ENCODE peak calls at places on chromosomes 3 and 15, in nine cellular contexts. One of them, this sample, is unnamed.

GRCh38 chr15:72375501-72375845 is 341 bp downstream of the HEXA start:
- DNase-seq in progenitor cell of endocrine pancreas: no peak
- DNase-seq in astrocyte: no peak
- DNase-seq in GM13977: no peak
- DNase-seq in AG10803: no peak
- DNase-seq in activated CD8-positive, alpha-beta T cell treated with anti-CD3 and anti-CD28 coated beads for 36 hours: no peak
- DNase-seq in colonic mucosa: peak
- DNase-seq in RWPE1: no peak
- DNase-seq in foreskin fibroblast: no peak
- DNase-seq in this sample: no peak

GRCh38 chr15:47496343-47497185 is 220.7 kb upstream of the SEMA6D start:
- DNase-seq in colonic mucosa: no peak
- DNase-seq in GM13977: no peak
- DNase-seq in AG10803: no peak
- DNase-seq in foreskin fibroblast: no peak
- DNase-seq in astrocyte: peak
- DNase-seq in progenitor cell of endocrine pancreas: no peak
- DNase-seq in activated CD8-positive, alpha-beta T cell treated with anti-CD3 and anti-CD28 coated beads for 36 hours: no peak
- DNase-seq in RWPE1: no peak
- DNase-seq in this sample: no peak

GRCh38 chr3:152474585-152474984 is 205.9 kb downstream of the MBNL1 start:
- DNase-seq in RWPE1: peak
- DNase-seq in foreskin fibroblast: peak
- DNase-seq in GM13977: peak
- DNase-seq in colonic mucosa: no peak
- DNase-seq in progenitor cell of endocrine pancreas: no peak
- DNase-seq in activated CD8-positive, alpha-beta T cell treated with anti-CD3 and anti-CD28 coated beads for 36 hours: peak
- DNase-seq in AG10803: peak
- DNase-seq in astrocyte: peak
- DNase-seq in this sample: no peak

GRCh38 chr15:80695099-80695910 is at the start of gene ABHD17C:
- DNase-seq in colonic mucosa: peak
- DNase-seq in GM13977: peak
- DNase-seq in foreskin fibroblast: peak
- DNase-seq in activated CD8-positive, alpha-beta T cell treated with anti-CD3 and anti-CD28 coated beads for 36 hours: peak
- DNase-seq in RWPE1: peak
- DNase-seq in astrocyte: peak
- DNase-seq in progenitor cell of endocrine pancreas: peak
- DNase-seq in AG10803: peak
- DNase-seq in this sample: peak

GRCh38 chr3:93931597-93932229 is 42.0 kb downstream of the PROS1 start:
- DNase-seq in AG10803: no peak
- DNase-seq in progenitor cell of endocrine pancreas: no peak
- DNase-seq in colonic mucosa: no peak
- DNase-seq in activated CD8-positive, alpha-beta T cell treated with anti-CD3 and anti-CD28 coated beads for 36 hours: no peak
- DNase-seq in RWPE1: no peak
- DNase-seq in GM13977: no peak
- DNase-seq in foreskin fibroblast: no peak
- DNase-seq in astrocyte: no peak
- DNase-seq in this sample: no peak

GRCh38 chr3:190288836-190289235 is 33.4 kb downstream of the CLDN1 start:
- DNase-seq in progenitor cell of endocrine pancreas: no peak
- DNase-seq in GM13977: no peak
- DNase-seq in RWPE1: no peak
- DNase-seq in AG10803: peak
- DNase-seq in astrocyte: no peak
- DNase-seq in activated CD8-positive, alpha-beta T cell treated with anti-CD3 and anti-CD28 coated beads for 36 hours: no peak
- DNase-seq in foreskin fibroblast: no peak
- DNase-seq in colonic mucosa: no peak
- DNase-seq in this sample: no peak

GRCh38 chr3:166889241-166889640 is 490.9 kb downstream of the ZBBX start:
- DNase-seq in colonic mucosa: no peak
- DNase-seq in AG10803: no peak
- DNase-seq in activated CD8-positive, alpha-beta T cell treated with anti-CD3 and anti-CD28 coated beads for 36 hours: no peak
- DNase-seq in astrocyte: no peak
- DNase-seq in RWPE1: no peak
- DNase-seq in foreskin fibroblast: no peak
- DNase-seq in progenitor cell of endocrine pancreas: no peak
- DNase-seq in GM13977: no peak
- DNase-seq in this sample: no peak

GRCh38 chr3:11570789-11571495 is 72.8 kb downstream of the VGLL4 start:
- DNase-seq in astrocyte: peak
- DNase-seq in RWPE1: no peak
- DNase-seq in GM13977: no peak
- DNase-seq in colonic mucosa: no peak
- DNase-seq in activated CD8-positive, alpha-beta T cell treated with anti-CD3 and anti-CD28 coated beads for 36 hours: no peak
- DNase-seq in foreskin fibroblast: no peak
- DNase-seq in AG10803: peak
- DNase-seq in progenitor cell of endocrine pancreas: no peak
- DNase-seq in this sample: no peak

GRCh38 chr15:74873756-74874424 is 725 bp upstream of the SCAMP2 start:
- DNase-seq in GM13977: no peak
- DNase-seq in progenitor cell of endocrine pancreas: no peak
- DNase-seq in colonic mucosa: peak
- DNase-seq in activated CD8-positive, alpha-beta T cell treated with anti-CD3 and anti-CD28 coated beads for 36 hours: peak
- DNase-seq in astrocyte: no peak
- DNase-seq in AG10803: peak
- DNase-seq in foreskin fibroblast: no peak
- DNase-seq in RWPE1: no peak
- DNase-seq in this sample: no peak

GRCh38 chr3:126313580-126314304 is 43.5 kb downstream of the KLF15 start:
- DNase-seq in GM13977: no peak
- DNase-seq in RWPE1: no peak
- DNase-seq in activated CD8-positive, alpha-beta T cell treated with anti-CD3 and anti-CD28 coated beads for 36 hours: no peak
- DNase-seq in colonic mucosa: no peak
- DNase-seq in AG10803: no peak
- DNase-seq in progenitor cell of endocrine pancreas: no peak
- DNase-seq in astrocyte: no peak
- DNase-seq in foreskin fibroblast: no peak
- DNase-seq in this sample: no peak

GRCh38 chr3:64000446-64001055 is 22.7 kb downstream of the PSMD6 start:
- DNase-seq in RWPE1: no peak
- DNase-seq in activated CD8-positive, alpha-beta T cell treated with anti-CD3 and anti-CD28 coated beads for 36 hours: no peak
- DNase-seq in GM13977: no peak
- DNase-seq in astrocyte: no peak
- DNase-seq in AG10803: no peak
- DNase-seq in colonic mucosa: no peak
- DNase-seq in progenitor cell of endocrine pancreas: no peak
- DNase-seq in foreskin fibroblast: no peak
- DNase-seq in this sample: no peak

DNA sequence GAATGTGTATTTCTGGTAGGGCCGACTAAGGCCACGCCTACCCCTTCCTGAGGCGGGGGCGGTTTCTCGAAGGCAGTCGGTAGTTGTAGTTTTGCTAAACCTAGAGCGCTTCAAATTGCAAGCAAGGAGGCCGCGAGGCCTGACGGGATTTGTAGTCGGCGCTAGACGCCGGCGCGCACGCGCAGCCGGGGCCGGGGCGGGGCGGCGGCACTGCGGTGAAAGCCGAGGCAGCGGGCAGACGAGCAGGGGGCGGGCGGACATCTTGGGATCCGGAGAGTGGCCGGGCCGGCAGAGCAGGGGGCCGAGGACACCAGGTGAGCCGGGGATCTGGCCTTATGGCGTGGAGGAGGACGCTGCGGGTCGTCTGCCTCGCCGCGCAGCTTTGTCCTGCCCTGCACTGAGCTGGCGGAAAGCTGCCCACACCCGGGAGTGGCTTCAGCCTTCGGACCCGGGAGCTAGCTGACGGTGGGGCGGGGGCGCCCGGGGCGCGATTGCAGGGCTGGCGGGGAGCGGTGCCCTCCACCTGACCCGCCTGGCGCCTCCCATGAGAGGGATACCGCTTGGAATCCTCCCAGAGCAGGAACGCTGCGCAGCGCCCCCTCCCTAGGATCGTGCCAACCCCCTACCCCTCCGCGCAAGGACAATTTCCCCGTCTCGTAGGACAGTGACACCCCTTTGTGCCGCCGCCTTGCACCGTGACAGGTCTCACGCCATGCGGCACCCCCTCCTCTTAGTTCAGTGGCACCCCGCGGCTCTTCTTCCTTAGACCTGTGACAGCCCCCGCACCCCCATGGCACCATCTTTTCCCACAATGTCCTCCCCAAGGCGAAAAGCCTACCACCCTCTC is at the start of gene AP2M1:
- DNase-seq in activated CD8-positive, alpha-beta T cell treated with anti-CD3 and anti-CD28 coated beads for 36 hours: peak
- DNase-seq in RWPE1: peak
- DNase-seq in GM13977: peak
- DNase-seq in progenitor cell of endocrine pancreas: peak
- DNase-seq in foreskin fibroblast: peak
- DNase-seq in astrocyte: peak
- DNase-seq in colonic mucosa: peak
- DNase-seq in AG10803: peak
- DNase-seq in this sample: peak
- TF ChIP-seq CTCF in activated CD8-positive, alpha-beta T cell treated with anti-CD3 and anti-CD28 coated beads for 36 hours: no peak
- TF ChIP-seq CTCF in RWPE1: no peak
- TF ChIP-seq CTCF in GM13977: peak
- TF ChIP-seq CTCF in progenitor cell of endocrine pancreas: peak
- TF ChIP-seq CTCF in foreskin fibroblast: no peak
- TF ChIP-seq CTCF in astrocyte: no peak
- TF ChIP-seq CTCF in colonic mucosa: no peak
- TF ChIP-seq CTCF in AG10803: no peak
- TF ChIP-seq CTCF in this sample: no peak

GRCh38 chr3:38140326-38141172 is 2.1 kb downstream of the MYD88 start:
- DNase-seq in astrocyte: no peak
- DNase-seq in progenitor cell of endocrine pancreas: no peak
- DNase-seq in colonic mucosa: no peak
- DNase-seq in foreskin fibroblast: no peak
- DNase-seq in GM13977: no peak
- DNase-seq in AG10803: no peak
- DNase-seq in activated CD8-positive, alpha-beta T cell treated with anti-CD3 and anti-CD28 coated beads for 36 hours: no peak
- DNase-seq in RWPE1: no peak
- DNase-seq in this sample: no peak
- TF ChIP-seq CTCF in astrocyte: no peak
- TF ChIP-seq CTCF in progenitor cell of endocrine pancreas: no peak
- TF ChIP-seq CTCF in colonic mucosa: no peak
- TF ChIP-seq CTCF in foreskin fibroblast: no peak
- TF ChIP-seq CTCF in GM13977: no peak
- TF ChIP-seq CTCF in AG10803: no peak
- TF ChIP-seq CTCF in activated CD8-positive, alpha-beta T cell treated with anti-CD3 and anti-CD28 coated beads for 36 hours: no peak
- TF ChIP-seq CTCF in RWPE1: no peak
- TF ChIP-seq CTCF in this sample: no peak

GRCh38 chr3:46375214-46375613 is 4.5 kb downstream of the CCR5 start:
- DNase-seq in GM13977: no peak
- DNase-seq in AG10803: no peak
- DNase-seq in colonic mucosa: no peak
- DNase-seq in RWPE1: no peak
- DNase-seq in progenitor cell of endocrine pancreas: no peak
- DNase-seq in astrocyte: no peak
- DNase-seq in activated CD8-positive, alpha-beta T cell treated with anti-CD3 and anti-CD28 coated beads for 36 hours: no peak
- DNase-seq in foreskin fibroblast: no peak
- DNase-seq in this sample: no peak

GRCh38 chr3:46371802-46372340 is 1.1 kb downstream of the CCR5 start:
- DNase-seq in AG10803: no peak
- DNase-seq in progenitor cell of endocrine pancreas: no peak
- DNase-seq in RWPE1: no peak
- DNase-seq in activated CD8-positive, alpha-beta T cell treated with anti-CD3 and anti-CD28 coated beads for 36 hours: no peak
- DNase-seq in foreskin fibroblast: no peak
- DNase-seq in GM13977: no peak
- DNase-seq in colonic mucosa: no peak
- DNase-seq in astrocyte: no peak
- DNase-seq in this sample: no peak

GRCh38 chr3:46370784-46371183 is at the start of gene CCR5:
- DNase-seq in foreskin fibroblast: no peak
- DNase-seq in colonic mucosa: no peak
- DNase-seq in progenitor cell of endocrine pancreas: no peak
- DNase-seq in activated CD8-positive, alpha-beta T cell treated with anti-CD3 and anti-CD28 coated beads for 36 hours: peak
- DNase-seq in RWPE1: no peak
- DNase-seq in GM13977: no peak
- DNase-seq in AG10803: no peak
- DNase-seq in astrocyte: no peak
- DNase-seq in this sample: no peak

GRCh38 chr3:46374755-46375154 is 4.0 kb downstream of the CCR5 start:
- DNase-seq in RWPE1: no peak
- DNase-seq in GM13977: no peak
- DNase-seq in AG10803: no peak
- DNase-seq in colonic mucosa: no peak
- DNase-seq in foreskin fibroblast: no peak
- DNase-seq in activated CD8-positive, alpha-beta T cell treated with anti-CD3 and anti-CD28 coated beads for 36 hours: no peak
- DNase-seq in astrocyte: no peak
- DNase-seq in progenitor cell of endocrine pancreas: no peak
- DNase-seq in this sample: no peak

DNA sequence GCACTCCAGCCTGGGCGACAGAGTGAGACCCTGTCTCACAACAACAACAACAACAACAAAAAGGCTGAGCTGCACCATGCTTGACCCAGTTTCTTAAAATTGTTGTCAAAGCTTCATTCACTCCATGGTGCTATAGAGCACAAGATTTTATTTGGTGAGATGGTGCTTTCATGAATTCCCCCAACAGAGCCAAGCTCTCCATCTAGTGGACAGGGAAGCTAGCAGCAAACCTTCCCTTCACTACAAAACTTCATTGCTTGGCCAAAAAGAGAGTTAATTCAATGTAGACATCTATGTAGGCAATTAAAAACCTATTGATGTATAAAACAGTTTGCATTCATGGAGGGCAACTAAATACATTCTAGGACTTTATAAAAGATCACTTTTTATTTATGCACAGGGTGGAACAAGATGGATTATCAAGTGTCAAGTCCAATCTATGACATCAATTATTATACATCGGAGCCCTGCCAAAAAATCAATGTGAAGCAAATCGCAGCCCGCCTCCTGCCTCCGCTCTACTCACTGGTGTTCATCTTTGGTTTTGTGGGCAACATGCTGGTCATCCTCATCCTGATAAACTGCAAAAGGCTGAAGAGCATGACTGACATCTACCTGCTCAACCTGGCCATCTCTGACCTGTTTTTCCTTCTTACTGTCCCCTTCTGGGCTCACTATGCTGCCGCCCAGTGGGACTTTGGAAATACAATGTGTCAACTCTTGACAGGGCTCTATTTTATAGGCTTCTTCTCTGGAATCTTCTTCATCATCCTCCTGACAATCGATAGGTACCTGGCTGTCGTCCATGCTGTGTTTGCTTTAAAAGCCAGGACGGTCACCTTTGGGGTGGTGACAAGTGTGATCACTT is 2.0 kb downstream of the CCR5 start:
- DNase-seq in foreskin fibroblast: peak
- DNase-seq in GM13977: no peak
- DNase-seq in activated CD8-positive, alpha-beta T cell treated with anti-CD3 and anti-CD28 coated beads for 36 hours: no peak
- DNase-seq in AG10803: peak
- DNase-seq in RWPE1: peak
- DNase-seq in colonic mucosa: no peak
- DNase-seq in astrocyte: no peak
- DNase-seq in progenitor cell of endocrine pancreas: no peak
- DNase-seq in this sample: no peak
- TF ChIP-seq CTCF in foreskin fibroblast: peak
- TF ChIP-seq CTCF in GM13977: peak
- TF ChIP-seq CTCF in activated CD8-positive, alpha-beta T cell treated with anti-CD3 and anti-CD28 coated beads for 36 hours: peak
- TF ChIP-seq CTCF in AG10803: peak
- TF ChIP-seq CTCF in RWPE1: peak
- TF ChIP-seq CTCF in colonic mucosa: peak
- TF ChIP-seq CTCF in astrocyte: peak
- TF ChIP-seq CTCF in progenitor cell of endocrine pancreas: peak
- TF ChIP-seq CTCF in this sample: no peak

DNA sequence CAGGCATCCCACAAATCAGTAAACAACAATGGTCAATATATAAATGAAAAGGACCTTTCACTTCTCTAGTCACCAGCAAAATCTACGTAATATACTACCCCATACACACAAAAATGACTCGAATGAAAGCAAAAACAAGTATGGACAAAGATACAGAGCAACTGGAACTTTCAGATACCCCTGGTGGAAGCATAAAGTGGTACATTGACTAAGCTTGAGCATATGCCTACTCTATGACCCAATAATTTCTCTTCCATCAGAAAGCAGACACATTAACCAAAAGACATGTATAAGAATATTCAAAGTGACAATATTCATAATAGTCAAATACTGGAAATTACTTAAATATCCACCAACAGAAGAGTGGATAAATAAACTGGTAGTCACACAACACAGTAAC is 86.0 kb downstream of the EFL1 start:
- DNase-seq in foreskin fibroblast: no peak
- DNase-seq in activated CD8-positive, alpha-beta T cell treated with anti-CD3 and anti-CD28 coated beads for 36 hours: no peak
- DNase-seq in RWPE1: no peak
- DNase-seq in colonic mucosa: no peak
- DNase-seq in AG10803: no peak
- DNase-seq in progenitor cell of endocrine pancreas: no peak
- DNase-seq in GM13977: no peak
- DNase-seq in astrocyte: no peak
- DNase-seq in this sample: no peak
- TF ChIP-seq CTCF in foreskin fibroblast: no peak
- TF ChIP-seq CTCF in activated CD8-positive, alpha-beta T cell treated with anti-CD3 and anti-CD28 coated beads for 36 hours: no peak
- TF ChIP-seq CTCF in RWPE1: no peak
- TF ChIP-seq CTCF in colonic mucosa: no peak
- TF ChIP-seq CTCF in AG10803: peak
- TF ChIP-seq CTCF in progenitor cell of endocrine pancreas: no peak
- TF ChIP-seq CTCF in GM13977: no peak
- TF ChIP-seq CTCF in astrocyte: no peak
- TF ChIP-seq CTCF in this sample: no peak